ENCODE peak calls at places on chromosomes 16 and 17, in nine cellular contexts. D, A, H, J, N, Z, Y, V and U are unnamed samples.

GRCh38 chr17:72421128-72422092 is 300.6 kb downstream of the SOX9 start:
- DNase-seq in H (peak; percentile 99), N (no peak), V (peak; percentile 81), Z (peak; percentile 100), Y (no peak), J (peak; percentile 90), D (no peak), A (peak; percentile 98), U (peak; percentile 4)

GRCh38 chr17:45129426-45129939 is 2.8 kb downstream of the PLCD3 start:
- DNase-seq in H (no peak), Y (no peak), N (peak; percentile 70), V (no peak), A (peak; percentile 53), Z (no peak), D (no peak), J (peak; percentile 89), U (no peak)

GRCh38 chr16:5882087-5882661 is 784.6 kb upstream of the EEF2KMT start:
- DNase-seq in N (no peak), Y (no peak), H (no peak), D (peak; percentile 41), V (no peak), A (no peak), J (no peak), Z (no peak), U (no peak)

GRCh38 chr16:80804451-80805383 is at the start of gene CDYL2:
- DNase-seq in N (peak; percentile 75), A (peak; percentile 75), D (peak; percentile 31), H (no peak), Y (peak; percentile 78), V (peak; percentile 48), Z (peak; percentile 57), J (peak; percentile 82), U (peak; percentile 53)

GRCh38 chr16:84260766-84261165 is 21.0 kb upstream of the KCNG4 start:
- DNase-seq in Z (no peak), Y (no peak), V (no peak), N (no peak), A (no peak), D (no peak), J (no peak), H (no peak), U (no peak)

GRCh38 chr16:75710344-75710743 is 9.1 kb upstream of the DUXB start:
- DNase-seq in H (no peak), Z (no peak), D (peak; percentile 16), Y (no peak), N (no peak), V (no peak), J (no peak), A (no peak), U (peak; percentile 28)

GRCh38 chr16:88619859-88620655 is 18.3 kb upstream of the IL17C start:
- DNase-seq in V (no peak), Z (no peak), Y (no peak), H (no peak), J (no peak), N (no peak), A (no peak), D (no peak), U (no peak)

GRCh38 chr17:8176197-8176940 is at the start of gene TMEM107:
- DNase-seq in N (peak; percentile 96), H (peak; percentile 74), V (peak; percentile 94), Y (peak; percentile 87), D (peak; percentile 98), Z (peak; percentile 83), J (peak; percentile 95), A (peak; percentile 96), U (peak; percentile 91)

GRCh38 chr17:2029911-2030778 is at the start of gene DPH1:
- DNase-seq in Y (peak; percentile 96), Z (peak; percentile 91), N (peak; percentile 96), A (peak; percentile 98), H (peak; percentile 85), J (peak; percentile 93), D (peak; percentile 97), V (peak; percentile 93), U (peak; percentile 92)

GRCh38 chr17:59572301-59572924 is 7.0 kb downstream of the DHX40 start:
- DNase-seq in Y (no peak), V (no peak), A (peak; percentile 82), Z (no peak), D (no peak), N (no peak), H (no peak), J (no peak), U (no peak)

GRCh38 chr16:88785106-88785924 is at the start of gene PIEZO1:
- DNase-seq in A (peak; percentile 86), V (peak; percentile 49), N (peak; percentile 70), Y (peak; percentile 86), J (peak; percentile 88), H (no peak), D (peak; percentile 54), Z (peak; percentile 53), U (peak; percentile 82)

GRCh38 chr17:56833023-56833811 is 503 bp downstream of the C17orf67 start:
- DNase-seq in N (peak; percentile 90), Z (peak; percentile 87), A (peak; percentile 79), Y (peak; percentile 86), J (peak; percentile 91), V (peak; percentile 64), H (peak; percentile 51), D (peak; percentile 77), U (peak; percentile 84)

GRCh38 chr17:41967141-41967920 is 736 bp downstream of the CNP start:
- DNase-seq in N (no peak), A (peak; percentile 58), Y (peak; percentile 48), H (peak; percentile 4), Z (peak; percentile 26), V (peak; percentile 34), D (peak; percentile 58), J (no peak), U (peak; percentile 49)

GRCh38 chr17:19253112-19253511 is 15.9 kb downstream of the EPN2 start:
- DNase-seq in Z (no peak), N (no peak), H (no peak), V (no peak), J (no peak), A (no peak), Y (no peak), D (no peak), U (no peak)

GRCh38 chr17:16932156-16932555 is 39.8 kb downstream of the TNFRSF13B start:
- DNase-seq in H (no peak), Z (no peak), D (no peak), V (no peak), J (no peak), N (no peak), Y (no peak), A (no peak), U (no peak)

GRCh38 chr17:5097101-5097834 is 14.4 kb downstream of the ZNF232 start:
- DNase-seq in H (no peak), D (peak; percentile 98), N (peak; percentile 92), A (no peak), V (no peak), Z (no peak), Y (peak; percentile 72), J (peak; percentile 62), U (no peak)

GRCh38 chr17:64133546-64134215 is 3.7 kb upstream of the ERN1 start:
- DNase-seq in V (peak; percentile 80), Y (peak; percentile 80), H (peak; percentile 75), A (peak; percentile 79), J (peak; percentile 82), Z (peak; percentile 91), N (peak; percentile 81), D (peak; percentile 83), U (peak; percentile 87)

DNA sequence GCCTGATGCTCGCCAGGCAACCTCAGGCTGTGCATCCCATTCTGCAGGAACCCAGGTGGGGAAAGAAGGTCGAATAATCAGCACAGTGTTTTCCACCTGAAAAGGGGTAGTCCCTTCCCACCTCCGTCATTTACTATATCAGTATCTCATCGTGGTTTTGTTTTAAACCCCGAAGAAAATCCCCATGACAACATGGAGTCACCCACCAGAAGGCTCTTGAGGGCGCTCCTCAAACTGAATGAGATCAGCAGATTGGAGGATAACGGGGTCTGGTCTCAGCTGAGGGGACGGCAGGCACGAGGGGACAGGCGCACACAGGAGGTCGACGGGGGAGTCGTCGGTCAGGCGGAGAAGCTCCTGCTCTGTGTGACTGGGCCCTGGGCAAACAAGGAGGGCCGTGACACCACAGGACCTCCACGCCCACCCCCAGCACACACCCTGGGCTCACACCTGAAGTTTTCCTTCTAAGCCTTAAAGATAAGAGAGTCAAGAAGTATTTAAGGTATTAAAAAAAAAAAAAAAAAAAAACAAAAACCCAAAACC is 44.2 kb downstream of the MARF1 start:
- DNase-seq in H (no peak), Z (no peak), J (no peak), A (no peak), D (no peak), N (no peak), Y (no peak), V (no peak), U (no peak)
- TF ChIP-seq EZH2phosphoT487 in H (no peak), Z (no peak), J (no peak), A (no peak), D (no peak), N (no peak), Y (no peak), V (no peak), U (no peak)

DNA sequence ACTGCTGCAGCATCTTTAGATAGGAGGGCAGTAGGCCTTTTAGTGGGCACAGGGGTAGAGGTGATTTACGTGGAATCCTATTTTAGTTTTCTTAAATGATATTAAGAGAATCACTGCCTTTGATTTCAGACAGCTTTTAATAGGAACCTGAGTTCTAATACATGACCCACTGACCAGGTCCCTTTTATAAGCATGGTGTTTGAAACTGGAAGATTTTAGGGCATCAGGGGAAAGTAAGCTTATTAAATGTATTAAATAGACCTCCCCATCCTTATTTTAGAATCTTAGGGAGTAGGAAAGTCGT is 2.0 kb downstream of the MSL1 start:
- DNase-seq in H (no peak), Y (no peak), A (no peak), J (no peak), V (no peak), D (no peak), Z (no peak), N (no peak), U (no peak)
- H3K27ac ChIP-seq in H (peak overlapping the region; percentile 97), Y (peak overlapping the region; percentile 55), A (peak overlapping the region; percentile 94), J (peak overlapping the region; percentile 41), V (peak overlapping the region; percentile 52), D (peak overlapping the region; percentile 96), Z (no peak overlapping the region), N (no peak overlapping the region), U (peak overlapping the region; percentile 64)

DNA sequence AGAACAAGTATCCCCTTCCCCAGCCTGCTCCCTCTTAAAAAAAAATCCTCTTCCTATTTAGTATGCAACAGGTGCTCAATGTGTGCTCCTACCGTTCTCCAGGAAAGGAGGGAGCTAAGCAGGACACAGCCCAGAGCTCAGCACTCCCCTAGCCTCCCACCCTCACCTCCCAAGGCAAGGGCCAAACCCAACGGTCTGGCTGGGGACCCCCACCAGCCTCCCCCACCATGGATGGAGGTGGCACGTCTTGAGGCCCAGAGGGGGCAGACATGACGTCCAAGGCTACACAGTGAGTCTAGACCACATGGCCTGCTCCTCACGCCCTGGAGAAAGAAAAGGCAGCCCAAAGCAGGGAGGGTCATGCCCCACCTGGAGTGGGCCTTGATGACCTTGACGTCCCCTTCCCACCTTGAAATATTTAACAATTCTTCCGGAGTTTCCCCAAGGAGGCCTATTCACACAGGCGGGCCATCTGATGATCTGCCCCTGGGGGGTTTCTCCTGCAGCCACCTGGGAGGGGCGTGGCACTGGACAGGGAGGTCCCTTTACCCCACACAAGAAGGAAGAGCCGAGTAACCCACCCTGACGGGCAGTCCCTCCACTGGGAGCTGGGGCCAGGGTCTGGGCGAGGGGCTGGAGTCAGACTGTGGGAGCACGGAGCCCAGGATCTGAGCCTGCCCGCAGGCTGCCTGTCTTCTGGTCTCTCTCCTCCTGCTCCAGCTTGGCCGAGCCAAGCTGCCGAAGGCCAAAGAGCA is 89.4 kb upstream of the CBX4 start:
- DNase-seq in V (no peak), Z (no peak), D (no peak), A (no peak), H (no peak), Y (no peak), J (no peak), N (no peak), U (no peak)
- TF ChIP-seq EZH2phosphoT487 in V (no peak), Z (no peak), D (no peak), A (no peak), H (no peak), Y (no peak), J (no peak), N (no peak), U (no peak)

GRCh38 chr16:1180772-1181714 is 28.1 kb downstream of the CACNA1H start:
- DNase-seq in Z (no peak), H (no peak), D (no peak), N (peak; percentile 73), Y (no peak), V (no peak), J (no peak), A (no peak), U (no peak)
- H3K27ac ChIP-seq in Z (no peak overlapping the region), H (peak overlapping the region; percentile 39), D (no peak overlapping the region), N (no peak overlapping the region), Y (no peak overlapping the region), V (no peak overlapping the region), J (peak overlapping the region; percentile 69), A (no peak overlapping the region), U (no peak overlapping the region)